ENCODE peak calls at places on chromosome X, in ten cellular contexts. C, U, Y, R, P, W, T, X, N and D are unnamed samples.

GRCh38 chrX:66728818-66729271 is 90.0 kb upstream of the EDA2R start:
- DNase-seq in U (no peak), W (peak), T (peak), R (peak), N (peak), P (peak), C (peak), Y (peak), X (peak), D (peak)

GRCh38 chrX:135403374-135403773 is 18.4 kb upstream of the SMIM10L2A start:
- DNase-seq in W (no peak), U (no peak), C (no peak), R (no peak), N (no peak), T (no peak), X (no peak), Y (no peak), P (no peak), D (no peak)

GRCh38 chrX:87409113-87409841 is 108.3 kb upstream of the KLHL4 start:
- DNase-seq in X (no peak), R (no peak), N (peak), C (no peak), T (peak), U (no peak), W (peak), P (no peak), Y (no peak), D (peak)

GRCh38 chrX:124325732-124326131 is 6.7 kb upstream of the TEX13D start:
- DNase-seq in P (no peak), R (no peak), T (no peak), W (no peak), N (no peak), X (no peak), Y (no peak), U (no peak), C (no peak), D (no peak)

GRCh38 chrX:87580862-87581261 is 63.3 kb downstream of the KLHL4 start:
- DNase-seq in P (no peak), N (no peak), T (no peak), X (no peak), U (no peak), Y (no peak), R (no peak), C (no peak), W (no peak), D (no peak)

GRCh38 chrX:45320191-45320590 is 119.5 kb upstream of the DIPK2B start:
- DNase-seq in U (no peak), C (no peak), W (no peak), X (no peak), R (no peak), Y (no peak), P (no peak), T (no peak), N (no peak), D (no peak)

GRCh38 chrX:72526534-72527508 is 45.8 kb downstream of the HDAC8 start:
- DNase-seq in C (no peak), N (peak), Y (no peak), U (no peak), T (no peak), X (no peak), R (no peak), W (no peak), P (no peak), D (no peak)

GRCh38 chrX:111869639-111870034 is 6.3 kb upstream of the TRPC5OS start:
- DNase-seq in X (peak), C (peak), N (peak), R (peak), W (peak), U (no peak), P (peak), Y (peak), T (peak), D (peak)

GRCh38 chrX:69139516-69139915 is 25.7 kb downstream of the PJA1 start:
- DNase-seq in W (no peak), X (no peak), R (no peak), U (no peak), C (no peak), Y (no peak), T (no peak), N (no peak), P (no peak), D (no peak)

GRCh38 chrX:99798951-99799350 is 611.1 kb downstream of the PCDH19 start:
- DNase-seq in C (no peak), P (no peak), R (no peak), T (no peak), N (no peak), Y (no peak), X (no peak), U (no peak), W (no peak), D (no peak)

GRCh38 chrX:103533428-103534216 is 14.3 kb upstream of the RAB40A start:
- DNase-seq in N (peak), U (peak), C (peak), Y (peak), R (peak), X (peak), W (peak), T (peak), P (peak), D (peak)

GRCh38 chrX:154024271-154024670 is 4.6 kb upstream of the IRAK1 start:
- DNase-seq in R (no peak), C (no peak), W (no peak), U (no peak), P (no peak), T (no peak), Y (no peak), X (no peak), N (no peak), D (no peak)

GRCh38 chrX:10110984-10111363 is 45.8 kb upstream of the CLCN4 start:
- DNase-seq in X (no peak), C (no peak), R (peak), W (no peak), T (no peak), U (no peak), P (no peak), Y (no peak), N (no peak), D (no peak)